ENCODE peak calls at places on chromosomes 6 and 20, in five cellular contexts. One of them, this sample, is unnamed.

GRCh38 chr6:82057846-82058554 is 189.5 kb downstream of the IBTK start:
- DNase-seq in A549: no peak
- DNase-seq in nephron progenitor cell: no peak
- DNase-seq in AG04450: peak
- DNase-seq in heart left ventricle: no peak
- DNase-seq in this sample: no peak

GRCh38 chr6:30267423-30267822 is 54.2 kb upstream of the TRIM26 start:
- DNase-seq in heart left ventricle: no peak
- DNase-seq in A549: no peak
- DNase-seq in nephron progenitor cell: no peak
- DNase-seq in AG04450: no peak
- DNase-seq in this sample: no peak

GRCh38 chr6:79605061-79605460 is 26.1 kb upstream of the SH3BGRL2 start:
- DNase-seq in heart left ventricle: no peak
- DNase-seq in nephron progenitor cell: no peak
- DNase-seq in A549: no peak
- DNase-seq in AG04450: no peak
- DNase-seq in this sample: no peak

GRCh38 chr6:446418-447366 is 55.1 kb downstream of the IRF4 start:
- DNase-seq in A549: no peak
- DNase-seq in heart left ventricle: no peak
- DNase-seq in nephron progenitor cell: no peak
- DNase-seq in AG04450: no peak
- DNase-seq in this sample: no peak

GRCh38 chr6:106975699-106976032 is 1.1 kb upstream of the CD24 start:
- DNase-seq in nephron progenitor cell: no peak
- DNase-seq in A549: no peak
- DNase-seq in heart left ventricle: no peak
- DNase-seq in AG04450: no peak
- DNase-seq in this sample: no peak

GRCh38 chr6:152313542-152314482 is 323.4 kb downstream of the SYNE1 start:
- DNase-seq in A549: no peak
- DNase-seq in nephron progenitor cell: no peak
- DNase-seq in heart left ventricle: no peak
- DNase-seq in AG04450: peak
- DNase-seq in this sample: peak

GRCh38 chr20:39165099-39165498 is 203.0 kb downstream of the DHX35 start:
- DNase-seq in A549: no peak
- DNase-seq in heart left ventricle: no peak
- DNase-seq in AG04450: no peak
- DNase-seq in nephron progenitor cell: no peak
- DNase-seq in this sample: no peak

GRCh38 chr6:68343901-68344300 is 291.2 kb upstream of the ADGRB3 start:
- DNase-seq in AG04450: no peak
- DNase-seq in A549: peak
- DNase-seq in nephron progenitor cell: peak
- DNase-seq in heart left ventricle: no peak
- DNase-seq in this sample: no peak

GRCh38 chr6:115053169-115053860 is 710.5 kb upstream of the HS3ST5 start:
- DNase-seq in AG04450: no peak
- DNase-seq in heart left ventricle: no peak
- DNase-seq in nephron progenitor cell: no peak
- DNase-seq in A549: no peak
- DNase-seq in this sample: no peak

GRCh38 chr6:94177429-94177828 is 758.1 kb upstream of the EPHA7 start:
- DNase-seq in A549: no peak
- DNase-seq in nephron progenitor cell: no peak
- DNase-seq in AG04450: no peak
- DNase-seq in heart left ventricle: no peak
- DNase-seq in this sample: no peak

GRCh38 chr6:85278456-85279035 is 171.3 kb upstream of the NT5E start:
- DNase-seq in nephron progenitor cell: no peak
- DNase-seq in heart left ventricle: no peak
- DNase-seq in A549: no peak
- DNase-seq in AG04450: no peak
- DNase-seq in this sample: no peak

GRCh38 chr6:40799296-40800020 is 212.3 kb upstream of the LRFN2 start:
- DNase-seq in AG04450: no peak
- DNase-seq in A549: no peak
- DNase-seq in nephron progenitor cell: no peak
- DNase-seq in heart left ventricle: no peak
- DNase-seq in this sample: no peak

GRCh38 chr20:18734525-18735189 is 78.9 kb upstream of the SCP2D1 start:
- DNase-seq in heart left ventricle: no peak
- DNase-seq in nephron progenitor cell: no peak
- DNase-seq in A549: peak
- DNase-seq in AG04450: no peak
- DNase-seq in this sample: peak

GRCh38 chr6:45724511-45724910 is 291.1 kb downstream of the CLIC5 start:
- DNase-seq in AG04450: peak
- DNase-seq in heart left ventricle: no peak
- DNase-seq in A549: no peak
- DNase-seq in nephron progenitor cell: no peak
- DNase-seq in this sample: peak

GRCh38 chr6:116389357-116389756 is 18.6 kb downstream of the DSE start:
- DNase-seq in AG04450: no peak
- DNase-seq in A549: no peak
- DNase-seq in heart left ventricle: no peak
- DNase-seq in nephron progenitor cell: no peak
- DNase-seq in this sample: no peak

GRCh38 chr6:104306206-104306605 is 553.5 kb downstream of the HACE1 start:
- DNase-seq in AG04450: no peak
- DNase-seq in nephron progenitor cell: no peak
- DNase-seq in A549: no peak
- DNase-seq in heart left ventricle: no peak
- DNase-seq in this sample: no peak

GRCh38 chr20:33981964-33982363 is 11.7 kb upstream of the RALY start:
- DNase-seq in A549: no peak
- DNase-seq in nephron progenitor cell: no peak
- DNase-seq in AG04450: no peak
- DNase-seq in heart left ventricle: no peak
- DNase-seq in this sample: no peak

GRCh38 chr6:30960907-30961673 is 20.3 kb downstream of the MUCL3 start:
- DNase-seq in heart left ventricle: no peak
- DNase-seq in nephron progenitor cell: no peak
- DNase-seq in A549: no peak
- DNase-seq in AG04450: no peak
- DNase-seq in this sample: no peak

GRCh38 chr20:41138527-41139226 is 1.3 kb downstream of the PLCG1 start:
- DNase-seq in heart left ventricle: peak
- DNase-seq in A549: no peak
- DNase-seq in AG04450: no peak
- DNase-seq in nephron progenitor cell: peak
- DNase-seq in this sample: no peak

GRCh38 chr6:87628881-87629280 is 38.9 kb downstream of the ORC3 start:
- DNase-seq in nephron progenitor cell: no peak
- DNase-seq in A549: no peak
- DNase-seq in heart left ventricle: no peak
- DNase-seq in AG04450: no peak
- DNase-seq in this sample: peak

GRCh38 chr6:54913211-54913610 is 66.6 kb downstream of the FAM83B start:
- DNase-seq in heart left ventricle: no peak
- DNase-seq in nephron progenitor cell: no peak
- DNase-seq in AG04450: no peak
- DNase-seq in A549: no peak
- DNase-seq in this sample: no peak

GRCh38 chr6:6704423-6705060 is 116.0 kb downstream of the LY86 start:
- DNase-seq in heart left ventricle: no peak
- DNase-seq in A549: no peak
- DNase-seq in nephron progenitor cell: no peak
- DNase-seq in AG04450: no peak
- DNase-seq in this sample: no peak

GRCh38 chr6:170291271-170292110 is 613 bp upstream of the DLL1 start:
- DNase-seq in A549: no peak
- DNase-seq in AG04450: no peak
- DNase-seq in nephron progenitor cell: peak
- DNase-seq in heart left ventricle: peak
- DNase-seq in this sample: no peak
- TF ChIP-seq CTCF in A549: no peak
- TF ChIP-seq CTCF in AG04450: no peak
- TF ChIP-seq CTCF in nephron progenitor cell: no peak
- TF ChIP-seq CTCF in heart left ventricle: no peak
- TF ChIP-seq CTCF in this sample: no peak

DNA sequence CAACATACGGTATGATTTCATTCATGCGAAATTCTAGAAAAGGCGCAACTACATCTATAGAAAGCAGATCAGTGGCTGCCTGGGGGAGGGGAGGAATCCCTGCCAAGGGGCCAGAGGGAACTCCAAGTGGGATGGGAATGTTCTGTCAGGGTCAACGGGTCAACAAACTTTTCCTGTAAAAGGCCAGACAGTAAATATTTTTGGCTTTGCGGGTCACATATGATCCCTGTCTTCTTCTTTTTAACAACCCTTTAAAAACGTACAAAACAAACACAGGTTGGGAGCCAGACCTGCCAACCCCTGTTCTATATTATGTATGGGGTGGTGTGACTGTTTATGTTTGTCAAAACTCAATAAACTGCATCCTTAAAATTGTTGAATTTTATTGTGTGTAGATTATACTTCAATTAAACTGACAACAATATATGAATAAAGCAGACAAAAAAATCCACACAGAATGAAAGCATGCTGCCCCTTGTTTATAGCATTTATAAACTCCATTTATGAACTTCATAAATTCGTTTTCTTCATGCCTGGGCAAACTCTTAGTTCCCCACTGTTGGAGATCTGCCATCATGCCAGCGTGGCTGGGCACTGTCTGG is 56.6 kb upstream of the TRAF3IP2 start:
- DNase-seq in A549: no peak
- DNase-seq in AG04450: no peak
- DNase-seq in nephron progenitor cell: no peak
- DNase-seq in heart left ventricle: no peak
- DNase-seq in this sample: no peak
- TF ChIP-seq CTCF in A549: no peak
- TF ChIP-seq CTCF in AG04450: no peak
- TF ChIP-seq CTCF in nephron progenitor cell: no peak
- TF ChIP-seq CTCF in heart left ventricle: no peak
- TF ChIP-seq CTCF in this sample: no peak

GRCh38 chr20:53023717-53024116 is 51.6 kb downstream of the TSHZ2 start:
- DNase-seq in A549: no peak
- DNase-seq in heart left ventricle: no peak
- DNase-seq in AG04450: no peak
- DNase-seq in nephron progenitor cell: no peak
- DNase-seq in this sample: no peak
- TF ChIP-seq CTCF in A549: no peak
- TF ChIP-seq CTCF in heart left ventricle: no peak
- TF ChIP-seq CTCF in AG04450: no peak
- TF ChIP-seq CTCF in nephron progenitor cell: no peak
- TF ChIP-seq CTCF in this sample: no peak

GRCh38 chr6:11595903-11596302 is 58.4 kb downstream of the TMEM170B start:
- DNase-seq in nephron progenitor cell: no peak
- DNase-seq in AG04450: no peak
- DNase-seq in A549: peak
- DNase-seq in heart left ventricle: no peak
- DNase-seq in this sample: no peak
- TF ChIP-seq CTCF in nephron progenitor cell: no peak
- TF ChIP-seq CTCF in AG04450: peak
- TF ChIP-seq CTCF in A549: no peak
- TF ChIP-seq CTCF in heart left ventricle: peak
- TF ChIP-seq CTCF in this sample: peak

GRCh38 chr6:74347161-74347560 is 651.2 kb downstream of the CD109 start:
- DNase-seq in AG04450: no peak
- DNase-seq in nephron progenitor cell: no peak
- DNase-seq in heart left ventricle: no peak
- DNase-seq in A549: no peak
- DNase-seq in this sample: no peak

GRCh38 chr6:74343804-74344203 is 647.8 kb downstream of the CD109 start:
- DNase-seq in nephron progenitor cell: no peak
- DNase-seq in A549: peak
- DNase-seq in AG04450: no peak
- DNase-seq in heart left ventricle: no peak
- DNase-seq in this sample: peak
- TF ChIP-seq CTCF in nephron progenitor cell: no peak
- TF ChIP-seq CTCF in A549: peak
- TF ChIP-seq CTCF in AG04450: peak
- TF ChIP-seq CTCF in heart left ventricle: no peak
- TF ChIP-seq CTCF in this sample: peak

This sample was measured in HFFc6.